ENCODE peak calls at places on chromosome 12, in eight cellular contexts. One of them, this sample, is unnamed.

GRCh38 chr12:53172352-53172751 is 8.2 kb upstream of the ZNF740 start:
- DNase-seq in tibial artery: no peak
- DNase-seq in left ventricle myocardium inferior: no peak
- DNase-seq in RPMI7951: peak; percentile 28
- DNase-seq in substantia nigra: no peak
- DNase-seq in activated CD8-positive, alpha-beta memory T cell treated with anti-CD3 and anti-CD28 coated beads for 48 hours: no peak
- DNase-seq in putamen: no peak
- DNase-seq in HEK293T: no peak
- DNase-seq in this sample: no peak

GRCh38 chr12:69897744-69898143 is 72.7 kb downstream of the MYRFL start:
- DNase-seq in tibial artery: no peak
- DNase-seq in left ventricle myocardium inferior: peak; percentile 58
- DNase-seq in RPMI7951: peak; percentile 88
- DNase-seq in substantia nigra: no peak
- DNase-seq in activated CD8-positive, alpha-beta memory T cell treated with anti-CD3 and anti-CD28 coated beads for 48 hours: no peak
- DNase-seq in putamen: peak; percentile 51
- DNase-seq in HEK293T: no peak
- DNase-seq in this sample: peak; percentile 58

GRCh38 chr12:21939435-21939834 is 1.8 kb downstream of the ABCC9 start:
- DNase-seq in tibial artery: no peak
- DNase-seq in left ventricle myocardium inferior: no peak
- DNase-seq in RPMI7951: no peak
- DNase-seq in substantia nigra: no peak
- DNase-seq in activated CD8-positive, alpha-beta memory T cell treated with anti-CD3 and anti-CD28 coated beads for 48 hours: no peak
- DNase-seq in putamen: no peak
- DNase-seq in HEK293T: peak; percentile 15
- DNase-seq in this sample: no peak

GRCh38 chr12:81181701-81182100 is 103.8 kb downstream of the ACSS3 start:
- DNase-seq in tibial artery: no peak
- DNase-seq in left ventricle myocardium inferior: no peak
- DNase-seq in RPMI7951: no peak
- DNase-seq in substantia nigra: no peak
- DNase-seq in activated CD8-positive, alpha-beta memory T cell treated with anti-CD3 and anti-CD28 coated beads for 48 hours: no peak
- DNase-seq in putamen: no peak
- DNase-seq in HEK293T: no peak
- DNase-seq in this sample: peak; percentile 84

GRCh38 chr12:79420146-79420618 is 270.6 kb downstream of the PAWR start:
- DNase-seq in tibial artery: no peak
- DNase-seq in left ventricle myocardium inferior: no peak
- DNase-seq in RPMI7951: peak; percentile 72
- DNase-seq in substantia nigra: no peak
- DNase-seq in activated CD8-positive, alpha-beta memory T cell treated with anti-CD3 and anti-CD28 coated beads for 48 hours: no peak
- DNase-seq in putamen: no peak
- DNase-seq in HEK293T: peak; percentile 32
- DNase-seq in this sample: peak; percentile 37

GRCh38 chr12:14066021-14066420 is 84.6 kb upstream of the GRIN2B start:
- DNase-seq in tibial artery: no peak
- DNase-seq in left ventricle myocardium inferior: no peak
- DNase-seq in RPMI7951: no peak
- DNase-seq in substantia nigra: no peak
- DNase-seq in activated CD8-positive, alpha-beta memory T cell treated with anti-CD3 and anti-CD28 coated beads for 48 hours: no peak
- DNase-seq in putamen: no peak
- DNase-seq in HEK293T: no peak
- DNase-seq in this sample: no peak

GRCh38 chr12:593396-593976 is 69.8 kb downstream of the NINJ2 start:
- DNase-seq in tibial artery: no peak
- DNase-seq in left ventricle myocardium inferior: no peak
- DNase-seq in RPMI7951: no peak
- DNase-seq in substantia nigra: no peak
- DNase-seq in activated CD8-positive, alpha-beta memory T cell treated with anti-CD3 and anti-CD28 coated beads for 48 hours: no peak
- DNase-seq in putamen: no peak
- DNase-seq in HEK293T: no peak
- DNase-seq in this sample: no peak

GRCh38 chr12:104201238-104202001 is 14.2 kb upstream of the TXNRD1 start:
- DNase-seq in tibial artery: no peak
- DNase-seq in left ventricle myocardium inferior: no peak
- DNase-seq in RPMI7951: peak; percentile 60
- DNase-seq in substantia nigra: no peak
- DNase-seq in activated CD8-positive, alpha-beta memory T cell treated with anti-CD3 and anti-CD28 coated beads for 48 hours: no peak
- DNase-seq in putamen: no peak
- DNase-seq in HEK293T: peak; percentile 74
- DNase-seq in this sample: peak; percentile 75

GRCh38 chr12:110335481-110336045 is 54.5 kb downstream of the ATP2A2 start:
- DNase-seq in tibial artery: no peak
- DNase-seq in left ventricle myocardium inferior: no peak
- DNase-seq in RPMI7951: no peak
- DNase-seq in substantia nigra: no peak
- DNase-seq in activated CD8-positive, alpha-beta memory T cell treated with anti-CD3 and anti-CD28 coated beads for 48 hours: no peak
- DNase-seq in putamen: no peak
- DNase-seq in HEK293T: no peak
- DNase-seq in this sample: no peak

GRCh38 chr12:67419810-67420209 is 150.7 kb downstream of the CAND1 start:
- DNase-seq in tibial artery: no peak
- DNase-seq in left ventricle myocardium inferior: no peak
- DNase-seq in RPMI7951: no peak
- DNase-seq in substantia nigra: no peak
- DNase-seq in activated CD8-positive, alpha-beta memory T cell treated with anti-CD3 and anti-CD28 coated beads for 48 hours: no peak
- DNase-seq in putamen: no peak
- DNase-seq in HEK293T: no peak
- DNase-seq in this sample: no peak

This sample was measured in A673.